ENCODE peak calls at places on chromosomes 1 and 21, in nine cellular contexts. V is heart left ventricle; S is stimulated activated naive B cell treated with anti-CD40 and anti-IgM and Interleukin-4, amounts not matched to agents 10 μg/mL and 1 μg/mL and 100 μg/mL, for 72 hours; K is activated T-cell treated with anti-CD3 and anti-CD28 coated beads, Interleukin-2, amount 50 U/mL, for 4 hours; U is sciatic nerve; P is T-helper 17 cell; A is gastroesophageal sphincter; B is pancreas; Y is stimulated activated naive CD8-positive, alpha-beta T cell treated with anti-CD3 and anti-CD28 coated beads, Interleukin-15, Interleukin-2, amounts not matched to agents 100 U/mL and 50 U/mL, for 24 hours. G is an unnamed sample.
A peak's percentile ranks its signal among the peaks of the same experiment; 100 is the strongest.

GRCh38 chr1:223075834-223076233 is 67.2 kb downstream of the TLR5 start:
- ATAC-seq in V (no peak), B (no peak), U (no peak), P (no peak), S (no peak), A (no peak), K (no peak), Y (no peak), G (no peak)

GRCh38 chr1:13801711-13802486 is 101.9 kb downstream of the PRDM2 start:
- ATAC-seq in Y (no peak), V (no peak), B (peak; percentile 33), P (no peak), A (no peak), K (no peak), S (no peak), U (no peak), G (no peak)

GRCh38 chr1:175158133-175158532 is 34.4 kb downstream of the KIAA0040 start:
- ATAC-seq in S (no peak), U (no peak), Y (no peak), V (no peak), P (no peak), K (no peak), B (no peak), A (no peak), G (no peak)

GRCh38 chr1:117060441-117061317 is 553 bp downstream of the TTF2 start:
- ATAC-seq in A (peak; percentile 55), V (peak; percentile 42), K (peak; percentile 2), S (peak; percentile 8), U (peak; percentile 55), P (peak; percentile 4), Y (peak; percentile 14), B (peak; percentile 68), G (peak; percentile 9)

GRCh38 chr1:28577052-28577678 is 14.9 kb upstream of the RAB42 start:
- ATAC-seq in P (no peak), S (no peak), A (no peak), U (no peak), V (no peak), K (peak; percentile 8), Y (peak; percentile 14), B (no peak), G (no peak)

GRCh38 chr21:43734131-43734634 is 15.3 kb downstream of the PDXK start:
- ATAC-seq in K (peak; percentile 80), V (no peak), U (peak; percentile 36), Y (peak; percentile 62), A (peak; percentile 6), S (no peak), P (peak; percentile 41), B (peak; percentile 65), G (no peak)

GRCh38 chr1:149978547-149979023 is 31.9 kb downstream of the OTUD7B start:
- ATAC-seq in A (no peak), K (no peak), B (no peak), S (no peak), P (no peak), V (no peak), U (no peak), Y (no peak), G (no peak)

GRCh38 chr1:21931171-21932093 is 5.7 kb downstream of the HSPG2 start:
- ATAC-seq in A (peak; percentile 60), K (no peak), U (peak; percentile 67), S (no peak), P (no peak), Y (no peak), V (peak; percentile 60), B (peak; percentile 68), G (no peak)

GRCh38 chr1:3599286-3599811 is 12.0 kb downstream of the MEGF6 start:
- ATAC-seq in U (no peak), A (no peak), V (peak; percentile 5), S (no peak), K (no peak), P (no peak), Y (no peak), B (no peak), G (no peak)

GRCh38 chr1:56511323-56511722 is 68.0 kb downstream of the PLPP3 start:
- ATAC-seq in U (peak; percentile 2), P (no peak), Y (no peak), V (no peak), S (no peak), K (no peak), B (no peak), A (no peak), G (no peak)

GRCh38 chr1:244065960-244066388 is 14.9 kb downstream of the ZBTB18 start:
- ATAC-seq in B (peak; percentile 48), A (no peak), U (no peak), V (peak; percentile 7), Y (no peak), K (no peak), S (no peak), P (no peak), G (no peak)

GRCh38 chr21:14877581-14878228 is 187.1 kb downstream of the NRIP1 start:
- ATAC-seq in K (no peak), P (peak; percentile 58), S (peak; percentile 72), B (peak; percentile 79), V (peak; percentile 88), A (peak; percentile 24), Y (no peak), U (peak; percentile 67), G (peak; percentile 80)

GRCh38 chr1:51648180-51649109 is 31.6 kb downstream of the OSBPL9 start:
- ATAC-seq in B (peak; percentile 76), Y (no peak), K (no peak), A (peak; percentile 53), V (peak; percentile 69), S (no peak), P (peak; percentile 21), U (peak; percentile 78), G (no peak)

GRCh38 chr1:25096307-25097150 is 135.8 kb downstream of the SYF2 start:
- ATAC-seq in K (no peak), A (no peak), S (no peak), Y (no peak), U (no peak), B (no peak), V (no peak), P (no peak), G (no peak)

GRCh38 chr1:212207118-212207517 is 78.1 kb upstream of the PPP2R5A start:
- ATAC-seq in S (no peak), B (no peak), Y (no peak), V (no peak), K (no peak), P (no peak), A (no peak), U (no peak), G (no peak)

GRCh38 chr1:175192111-175192629 is 406 bp downstream of the KIAA0040 start:
- ATAC-seq in U (peak; percentile 25), P (peak; percentile 50), K (peak; percentile 49), V (peak; percentile 31), A (peak; percentile 20), B (peak; percentile 54), Y (no peak), S (peak; percentile 19), G (no peak)